ENCODE peak calls at places on chromosomes 3 and 15, in five cellular contexts. One of them, this sample, is unnamed.

GRCh38 chr3:159486580-159486979 is 502.1 kb upstream of the IL12A start:
- DNase-seq in DND-41: no peak
- DNase-seq in prostate gland: no peak
- DNase-seq in coronary artery: no peak
- DNase-seq in Panc1: no peak
- DNase-seq in this sample: no peak

GRCh38 chr15:32778391-32779176 is 60.8 kb downstream of the GREM1 start:
- DNase-seq in DND-41: no peak
- DNase-seq in prostate gland: no peak
- DNase-seq in coronary artery: no peak
- DNase-seq in Panc1: no peak
- DNase-seq in this sample: no peak

GRCh38 chr3:189739396-189739795 is 108.2 kb downstream of the TP63 start:
- DNase-seq in DND-41: no peak
- DNase-seq in prostate gland: no peak
- DNase-seq in coronary artery: no peak
- DNase-seq in Panc1: no peak
- DNase-seq in this sample: peak

GRCh38 chr15:70259030-70259424 is 161.3 kb upstream of the TLE3 start:
- DNase-seq in DND-41: peak
- DNase-seq in prostate gland: peak
- DNase-seq in coronary artery: no peak
- DNase-seq in Panc1: no peak
- DNase-seq in this sample: no peak

GRCh38 chr3:69527498-69527897 is 141.6 kb upstream of the FRMD4B start:
- DNase-seq in DND-41: no peak
- DNase-seq in prostate gland: no peak
- DNase-seq in coronary artery: no peak
- DNase-seq in Panc1: no peak
- DNase-seq in this sample: no peak

GRCh38 chr3:63333815-63334214 is 55.7 kb downstream of the SYNPR start:
- DNase-seq in DND-41: no peak
- DNase-seq in prostate gland: no peak
- DNase-seq in coronary artery: no peak
- DNase-seq in Panc1: no peak
- DNase-seq in this sample: no peak

GRCh38 chr15:87716422-87716821 is 540.1 kb downstream of the NTRK3 start:
- DNase-seq in DND-41: no peak
- DNase-seq in prostate gland: no peak
- DNase-seq in coronary artery: peak
- DNase-seq in Panc1: no peak
- DNase-seq in this sample: no peak

GRCh38 chr3:184662192-184662591 is 49.7 kb downstream of the MAGEF1 start:
- DNase-seq in DND-41: no peak
- DNase-seq in prostate gland: no peak
- DNase-seq in coronary artery: no peak
- DNase-seq in Panc1: no peak
- DNase-seq in this sample: no peak

GRCh38 chr3:190055773-190056172 is 64.9 kb downstream of the P3H2 start:
- DNase-seq in DND-41: no peak
- DNase-seq in prostate gland: no peak
- DNase-seq in coronary artery: no peak
- DNase-seq in Panc1: no peak
- DNase-seq in this sample: no peak

GRCh38 chr3:10226293-10226692 is 22.0 kb upstream of the TATDN2 start:
- DNase-seq in DND-41: no peak
- DNase-seq in prostate gland: no peak
- DNase-seq in coronary artery: no peak
- DNase-seq in Panc1: no peak
- DNase-seq in this sample: no peak

GRCh38 chr3:101151286-101151901 is 158.2 kb upstream of the ABI3BP start:
- DNase-seq in DND-41: no peak
- DNase-seq in prostate gland: no peak
- DNase-seq in coronary artery: no peak
- DNase-seq in Panc1: no peak
- DNase-seq in this sample: no peak

GRCh38 chr3:122930371-122930997 is 97.1 kb downstream of the SEMA5B start:
- DNase-seq in DND-41: no peak
- DNase-seq in prostate gland: no peak
- DNase-seq in coronary artery: no peak
- DNase-seq in Panc1: no peak
- DNase-seq in this sample: no peak

GRCh38 chr15:66364944-66365343 is 8.5 kb upstream of the TIPIN start:
- DNase-seq in DND-41: no peak
- DNase-seq in prostate gland: no peak
- DNase-seq in coronary artery: no peak
- DNase-seq in Panc1: no peak
- DNase-seq in this sample: no peak

GRCh38 chr15:74136584-74137543 is 6.5 kb downstream of the ISLR2 start:
- DNase-seq in DND-41: no peak
- DNase-seq in prostate gland: no peak
- DNase-seq in coronary artery: no peak
- DNase-seq in Panc1: no peak
- DNase-seq in this sample: no peak
- H3K4me3 ChIP-seq in DND-41: no peak
- H3K4me3 ChIP-seq in prostate gland: peak
- H3K4me3 ChIP-seq in coronary artery: peak
- H3K4me3 ChIP-seq in Panc1: peak
- H3K4me3 ChIP-seq in this sample: peak

GRCh38 chr15:40937762-40938529 is 8.8 kb downstream of the DLL4 start:
- DNase-seq in DND-41: no peak
- DNase-seq in prostate gland: peak
- DNase-seq in coronary artery: no peak
- DNase-seq in Panc1: no peak
- DNase-seq in this sample: no peak
- TF ChIP-seq CTCF in DND-41: peak
- TF ChIP-seq CTCF in prostate gland: no peak
- TF ChIP-seq CTCF in coronary artery: no peak
- TF ChIP-seq CTCF in Panc1: peak
- TF ChIP-seq CTCF in this sample: peak

DNA sequence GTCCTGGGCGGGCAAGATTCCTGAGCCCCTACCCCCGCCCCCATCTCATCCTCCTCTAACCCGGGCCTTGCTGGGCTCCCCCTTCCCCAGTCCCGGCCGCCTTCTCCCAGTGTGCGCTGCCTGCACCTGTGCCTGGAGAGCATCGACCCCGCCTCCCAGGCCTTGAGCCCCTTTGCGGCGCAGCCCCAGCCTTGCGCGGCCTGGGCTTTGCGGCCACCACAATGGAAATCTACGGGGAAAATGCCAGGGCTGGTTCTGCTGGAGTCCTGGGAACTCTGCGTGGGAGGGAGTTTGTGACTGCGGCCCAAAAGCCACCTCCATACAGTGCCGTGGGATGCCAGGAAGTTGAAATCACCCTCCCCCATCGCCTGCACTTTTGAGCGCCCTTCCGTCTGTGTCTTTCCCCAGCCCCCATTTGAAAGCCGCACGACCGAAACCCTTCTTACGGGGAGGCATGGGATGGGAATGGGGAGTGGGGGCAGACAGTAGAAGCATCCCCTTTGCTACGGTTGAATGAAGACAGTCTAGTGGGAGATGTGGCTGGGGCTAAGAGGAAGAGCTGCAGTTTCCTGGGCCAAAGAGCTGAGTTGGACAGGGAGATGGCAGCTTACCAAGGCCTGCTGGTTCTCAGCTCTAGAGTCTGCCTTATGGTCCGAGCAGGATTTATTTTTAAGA is 1.0 kb upstream of the SOX2 start:
- DNase-seq in DND-41: no peak
- DNase-seq in prostate gland: no peak
- DNase-seq in coronary artery: no peak
- DNase-seq in Panc1: no peak
- DNase-seq in this sample: peak
- H3K4me3 ChIP-seq in DND-41: no peak
- H3K4me3 ChIP-seq in prostate gland: no peak
- H3K4me3 ChIP-seq in coronary artery: peak
- H3K4me3 ChIP-seq in Panc1: peak
- H3K4me3 ChIP-seq in this sample: no peak

GRCh38 chr3:181554233-181554765 is 157.4 kb upstream of the SOX2 start:
- DNase-seq in DND-41: no peak
- DNase-seq in prostate gland: no peak
- DNase-seq in coronary artery: no peak
- DNase-seq in Panc1: no peak
- DNase-seq in this sample: no peak

DNA sequence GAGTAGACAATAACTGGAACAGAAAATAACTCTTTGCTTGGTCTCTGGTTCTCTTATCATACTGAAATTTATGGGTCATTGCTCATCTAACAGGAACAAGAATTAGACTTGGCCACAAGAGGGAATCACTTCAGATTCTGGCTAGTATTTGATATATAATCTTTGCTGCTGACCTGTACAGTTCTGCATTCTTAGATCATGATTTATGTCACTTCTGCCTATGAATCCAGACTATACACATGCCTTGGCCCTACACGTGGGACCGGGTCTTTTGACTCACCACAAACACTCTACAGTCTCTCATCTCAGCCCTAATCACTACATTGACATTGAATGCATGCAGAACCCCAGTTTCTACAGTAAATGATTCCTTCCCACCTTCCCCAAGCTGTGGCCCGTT is 162.5 kb upstream of the SOX2 start:
- DNase-seq in DND-41: no peak
- DNase-seq in prostate gland: no peak
- DNase-seq in coronary artery: no peak
- DNase-seq in Panc1: no peak
- DNase-seq in this sample: no peak
- TF ChIP-seq CTCF in DND-41: no peak
- TF ChIP-seq CTCF in prostate gland: no peak
- TF ChIP-seq CTCF in coronary artery: no peak
- TF ChIP-seq CTCF in Panc1: no peak
- TF ChIP-seq CTCF in this sample: no peak

DNA sequence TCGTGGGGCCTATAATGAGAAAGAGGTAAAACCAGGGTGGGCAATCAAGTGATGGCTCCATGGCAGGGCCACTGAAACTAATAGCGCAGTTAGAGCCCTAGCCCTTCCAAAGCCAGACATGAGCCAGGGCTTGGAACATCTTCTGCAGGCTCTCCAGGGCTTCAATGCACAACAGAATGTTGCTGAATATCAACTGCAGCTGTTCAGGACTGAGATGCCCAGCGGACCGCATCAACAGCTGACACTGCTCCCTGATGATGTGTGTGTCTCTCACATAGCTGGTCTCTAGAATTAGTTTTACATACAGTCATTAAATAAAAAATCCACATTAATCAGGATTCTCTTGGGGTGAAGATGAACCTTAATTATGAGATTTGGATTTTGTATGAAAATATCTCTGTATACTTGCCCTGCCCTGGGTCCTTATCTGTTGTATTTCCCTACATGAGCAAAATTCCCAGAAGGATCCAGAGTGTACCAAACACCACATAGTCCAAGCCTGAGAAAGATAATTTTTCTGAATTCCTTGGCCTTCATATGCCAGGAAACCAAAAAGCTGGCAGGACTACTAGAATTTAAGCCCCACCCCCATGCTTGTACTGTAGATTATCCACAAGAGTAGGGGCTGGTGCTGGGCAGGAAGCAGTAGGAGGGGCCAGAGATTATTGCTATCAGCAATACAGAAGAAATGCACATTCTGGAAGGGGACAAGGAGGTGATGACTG is 7.7 kb upstream of the GOLGB1 start:
- DNase-seq in DND-41: peak
- DNase-seq in prostate gland: no peak
- DNase-seq in coronary artery: no peak
- DNase-seq in Panc1: no peak
- DNase-seq in this sample: no peak
- H3K4me3 ChIP-seq in DND-41: no peak
- H3K4me3 ChIP-seq in prostate gland: no peak
- H3K4me3 ChIP-seq in coronary artery: peak
- H3K4me3 ChIP-seq in Panc1: no peak
- H3K4me3 ChIP-seq in this sample: no peak

GRCh38 chr15:89654847-89655805 is at the start of gene KIF7:
- DNase-seq in DND-41: peak
- DNase-seq in prostate gland: no peak
- DNase-seq in coronary artery: no peak
- DNase-seq in Panc1: no peak
- DNase-seq in this sample: no peak

GRCh38 chr15:89653578-89653977 is 1.7 kb downstream of the KIF7 start:
- DNase-seq in DND-41: no peak
- DNase-seq in prostate gland: no peak
- DNase-seq in coronary artery: no peak
- DNase-seq in Panc1: no peak
- DNase-seq in this sample: no peak

GRCh38 chr15:89652131-89652530 is 3.1 kb downstream of the KIF7 start:
- DNase-seq in DND-41: no peak
- DNase-seq in prostate gland: no peak
- DNase-seq in coronary artery: no peak
- DNase-seq in Panc1: no peak
- DNase-seq in this sample: no peak

GRCh38 chr15:89654311-89654761 is 931 bp downstream of the KIF7 start:
- DNase-seq in DND-41: no peak
- DNase-seq in prostate gland: no peak
- DNase-seq in coronary artery: no peak
- DNase-seq in Panc1: no peak
- DNase-seq in this sample: no peak

GRCh38 chr15:89652666-89653065 is 2.6 kb downstream of the KIF7 start:
- DNase-seq in DND-41: no peak
- DNase-seq in prostate gland: no peak
- DNase-seq in coronary artery: no peak
- DNase-seq in Panc1: no peak
- DNase-seq in this sample: no peak
- TF ChIP-seq CTCF in DND-41: no peak
- TF ChIP-seq CTCF in prostate gland: no peak
- TF ChIP-seq CTCF in coronary artery: no peak
- TF ChIP-seq CTCF in Panc1: no peak
- TF ChIP-seq CTCF in this sample: no peak

GRCh38 chr3:29285356-29286070 is 4.6 kb downstream of the RBMS3 start:
- DNase-seq in DND-41: no peak
- DNase-seq in prostate gland: no peak
- DNase-seq in coronary artery: no peak
- DNase-seq in Panc1: no peak
- DNase-seq in this sample: no peak
- H3K4me3 ChIP-seq in DND-41: no peak
- H3K4me3 ChIP-seq in prostate gland: peak
- H3K4me3 ChIP-seq in coronary artery: peak
- H3K4me3 ChIP-seq in Panc1: peak
- H3K4me3 ChIP-seq in this sample: peak